ENCODE peak calls at places on chromosomes 1 and 21, in seven cellular contexts. One of them, this sample, is unnamed.

GRCh38 chr1:155073377-155074272 is 5.0 kb upstream of the EFNA3 start:
- DNase-seq in heart right ventricle: no peak
- DNase-seq in GM10248: no peak
- DNase-seq in MCF 10A: no peak
- DNase-seq in A549: no peak
- DNase-seq in fibroblast of the aortic adventitia: no peak
- DNase-seq in fibroblast of mammary gland: no peak
- DNase-seq in this sample: no peak

GRCh38 chr1:247679639-247680038 is at the start of gene OR13G1:
- DNase-seq in heart right ventricle: no peak
- DNase-seq in GM10248: no peak
- DNase-seq in MCF 10A: no peak
- DNase-seq in A549: no peak
- DNase-seq in fibroblast of the aortic adventitia: no peak
- DNase-seq in fibroblast of mammary gland: no peak
- DNase-seq in this sample: no peak

GRCh38 chr1:225343618-225344017 is 84.2 kb downstream of the LBR start:
- DNase-seq in heart right ventricle: no peak
- DNase-seq in GM10248: no peak
- DNase-seq in MCF 10A: peak; percentile 54
- DNase-seq in A549: peak; percentile 33
- DNase-seq in fibroblast of the aortic adventitia: peak; percentile 4
- DNase-seq in fibroblast of mammary gland: peak; percentile 39
- DNase-seq in this sample: peak; percentile 19

GRCh38 chr1:99589186-99589636 is 56.7 kb upstream of the PALMD start:
- DNase-seq in heart right ventricle: no peak
- DNase-seq in GM10248: no peak
- DNase-seq in MCF 10A: no peak
- DNase-seq in A549: peak; percentile 5
- DNase-seq in fibroblast of the aortic adventitia: no peak
- DNase-seq in fibroblast of mammary gland: no peak
- DNase-seq in this sample: no peak

GRCh38 chr1:202144510-202145324 is at the start of gene ARL8A:
- DNase-seq in heart right ventricle: peak; percentile 72
- DNase-seq in GM10248: peak; percentile 87
- DNase-seq in MCF 10A: peak; percentile 72
- DNase-seq in A549: peak; percentile 36
- DNase-seq in fibroblast of the aortic adventitia: no peak
- DNase-seq in fibroblast of mammary gland: no peak
- DNase-seq in this sample: peak; percentile 25

GRCh38 chr1:202007279-202007678 is 3.1 kb upstream of the ELF3 start:
- DNase-seq in heart right ventricle: no peak
- DNase-seq in GM10248: no peak
- DNase-seq in MCF 10A: no peak
- DNase-seq in A549: no peak
- DNase-seq in fibroblast of the aortic adventitia: no peak
- DNase-seq in fibroblast of mammary gland: no peak
- DNase-seq in this sample: no peak

GRCh38 chr1:155277070-155277895 is at the start of gene HCN3:
- DNase-seq in heart right ventricle: peak; percentile 98
- DNase-seq in GM10248: peak; percentile 98
- DNase-seq in MCF 10A: peak; percentile 98
- DNase-seq in A549: peak; percentile 97
- DNase-seq in fibroblast of the aortic adventitia: peak; percentile 95
- DNase-seq in fibroblast of mammary gland: peak; percentile 94
- DNase-seq in this sample: peak; percentile 93

GRCh38 chr1:20449736-20450311 is 36.2 kb downstream of the CAMK2N1 start:
- DNase-seq in heart right ventricle: no peak
- DNase-seq in GM10248: no peak
- DNase-seq in MCF 10A: no peak
- DNase-seq in A549: peak; percentile 34
- DNase-seq in fibroblast of the aortic adventitia: peak; percentile 78
- DNase-seq in fibroblast of mammary gland: peak; percentile 97
- DNase-seq in this sample: no peak

GRCh38 chr1:44108241-44108640 is 10.4 kb upstream of the KLF17 start:
- DNase-seq in heart right ventricle: no peak
- DNase-seq in GM10248: no peak
- DNase-seq in MCF 10A: peak; percentile 9
- DNase-seq in A549: no peak
- DNase-seq in fibroblast of the aortic adventitia: peak; percentile 51
- DNase-seq in fibroblast of mammary gland: peak; percentile 83
- DNase-seq in this sample: peak; percentile 51

GRCh38 chr1:233242827-233243483 is 52.6 kb downstream of the PCNX2 start:
- DNase-seq in heart right ventricle: no peak
- DNase-seq in GM10248: no peak
- DNase-seq in MCF 10A: no peak
- DNase-seq in A549: no peak
- DNase-seq in fibroblast of the aortic adventitia: no peak
- DNase-seq in fibroblast of mammary gland: no peak
- DNase-seq in this sample: no peak

GRCh38 chr1:77624102-77624501 is 58.4 kb downstream of the ZZZ3 start:
- DNase-seq in heart right ventricle: no peak
- DNase-seq in GM10248: no peak
- DNase-seq in MCF 10A: no peak
- DNase-seq in A549: no peak
- DNase-seq in fibroblast of the aortic adventitia: no peak
- DNase-seq in fibroblast of mammary gland: no peak
- DNase-seq in this sample: no peak

GRCh38 chr1:117658676-117659075 is 52.8 kb downstream of the TENT5C start:
- DNase-seq in heart right ventricle: no peak
- DNase-seq in GM10248: no peak
- DNase-seq in MCF 10A: no peak
- DNase-seq in A549: no peak
- DNase-seq in fibroblast of the aortic adventitia: no peak
- DNase-seq in fibroblast of mammary gland: no peak
- DNase-seq in this sample: no peak

GRCh38 chr1:154501423-154502065 is 475 bp upstream of the TDRD10 start:
- DNase-seq in heart right ventricle: peak; percentile 36
- DNase-seq in GM10248: peak; percentile 40
- DNase-seq in MCF 10A: no peak
- DNase-seq in A549: no peak
- DNase-seq in fibroblast of the aortic adventitia: no peak
- DNase-seq in fibroblast of mammary gland: no peak
- DNase-seq in this sample: no peak

GRCh38 chr1:197910120-197911110 is 6.8 kb upstream of the LHX9 start:
- DNase-seq in heart right ventricle: no peak
- DNase-seq in GM10248: no peak
- DNase-seq in MCF 10A: no peak
- DNase-seq in A549: no peak
- DNase-seq in fibroblast of the aortic adventitia: peak; percentile 16
- DNase-seq in fibroblast of mammary gland: no peak
- DNase-seq in this sample: no peak

GRCh38 chr1:186323865-186324264 is 51.2 kb downstream of the TPR start:
- DNase-seq in heart right ventricle: no peak
- DNase-seq in GM10248: no peak
- DNase-seq in MCF 10A: no peak
- DNase-seq in A549: no peak
- DNase-seq in fibroblast of the aortic adventitia: no peak
- DNase-seq in fibroblast of mammary gland: no peak
- DNase-seq in this sample: no peak

GRCh38 chr21:42526379-42526727 is 12.7 kb downstream of the SLC37A1 start:
- DNase-seq in heart right ventricle: no peak
- DNase-seq in GM10248: no peak
- DNase-seq in MCF 10A: no peak
- DNase-seq in A549: no peak
- DNase-seq in fibroblast of the aortic adventitia: no peak
- DNase-seq in fibroblast of mammary gland: no peak
- DNase-seq in this sample: no peak

GRCh38 chr1:206705187-206705586 is 20.5 kb downstream of the MAPKAPK2 start:
- DNase-seq in heart right ventricle: no peak
- DNase-seq in GM10248: no peak
- DNase-seq in MCF 10A: no peak
- DNase-seq in A549: no peak
- DNase-seq in fibroblast of the aortic adventitia: peak; percentile 81
- DNase-seq in fibroblast of mammary gland: peak; percentile 90
- DNase-seq in this sample: peak; percentile 75

GRCh38 chr1:33271666-33272505 is 15.6 kb downstream of the ZNF362 start:
- DNase-seq in heart right ventricle: no peak
- DNase-seq in GM10248: no peak
- DNase-seq in MCF 10A: no peak
- DNase-seq in A549: no peak
- DNase-seq in fibroblast of the aortic adventitia: no peak
- DNase-seq in fibroblast of mammary gland: no peak
- DNase-seq in this sample: no peak

GRCh38 chr1:21259316-21260076 is 30.8 kb downstream of the ECE1 start:
- DNase-seq in heart right ventricle: no peak
- DNase-seq in GM10248: no peak
- DNase-seq in MCF 10A: no peak
- DNase-seq in A549: no peak
- DNase-seq in fibroblast of the aortic adventitia: no peak
- DNase-seq in fibroblast of mammary gland: no peak
- DNase-seq in this sample: no peak

GRCh38 chr1:39922139-39922757 is 20.5 kb upstream of the MYCL start:
- DNase-seq in heart right ventricle: no peak
- DNase-seq in GM10248: no peak
- DNase-seq in MCF 10A: no peak
- DNase-seq in A549: no peak
- DNase-seq in fibroblast of the aortic adventitia: no peak
- DNase-seq in fibroblast of mammary gland: no peak
- DNase-seq in this sample: no peak

GRCh38 chr21:43585924-43586411 is 73.3 kb downstream of the HSF2BP start:
- DNase-seq in heart right ventricle: peak; percentile 53
- DNase-seq in GM10248: no peak
- DNase-seq in MCF 10A: peak; percentile 100
- DNase-seq in A549: peak; percentile 98
- DNase-seq in fibroblast of the aortic adventitia: peak; percentile 100
- DNase-seq in fibroblast of mammary gland: peak; percentile 99
- DNase-seq in this sample: peak; percentile 99

GRCh38 chr1:60173006-60173405 is 99.4 kb upstream of the C1orf87 start:
- DNase-seq in heart right ventricle: no peak
- DNase-seq in GM10248: no peak
- DNase-seq in MCF 10A: no peak
- DNase-seq in A549: no peak
- DNase-seq in fibroblast of the aortic adventitia: no peak
- DNase-seq in fibroblast of mammary gland: no peak
- DNase-seq in this sample: no peak

GRCh38 chr1:60169206-60169605 is 95.6 kb upstream of the C1orf87 start:
- DNase-seq in heart right ventricle: no peak
- DNase-seq in GM10248: no peak
- DNase-seq in MCF 10A: no peak
- DNase-seq in A549: no peak
- DNase-seq in fibroblast of the aortic adventitia: peak; percentile 56
- DNase-seq in fibroblast of mammary gland: peak; percentile 59
- DNase-seq in this sample: peak; percentile 60

GRCh38 chr1:60173729-60174128 is 100.2 kb upstream of the C1orf87 start:
- DNase-seq in heart right ventricle: no peak
- DNase-seq in GM10248: no peak
- DNase-seq in MCF 10A: no peak
- DNase-seq in A549: no peak
- DNase-seq in fibroblast of the aortic adventitia: no peak
- DNase-seq in fibroblast of mammary gland: no peak
- DNase-seq in this sample: no peak

GRCh38 chr1:60171793-60172192 is 98.2 kb upstream of the C1orf87 start:
- DNase-seq in heart right ventricle: no peak
- DNase-seq in GM10248: no peak
- DNase-seq in MCF 10A: no peak
- DNase-seq in A549: no peak
- DNase-seq in fibroblast of the aortic adventitia: peak; percentile 49
- DNase-seq in fibroblast of mammary gland: peak; percentile 85
- DNase-seq in this sample: peak; percentile 84

GRCh38 chr1:60170709-60171108 is 97.1 kb upstream of the C1orf87 start:
- DNase-seq in heart right ventricle: no peak
- DNase-seq in GM10248: no peak
- DNase-seq in MCF 10A: no peak
- DNase-seq in A549: no peak
- DNase-seq in fibroblast of the aortic adventitia: no peak
- DNase-seq in fibroblast of mammary gland: peak; percentile 14
- DNase-seq in this sample: no peak
- TF ChIP-seq CTCF in heart right ventricle: no peak
- TF ChIP-seq CTCF in GM10248: no peak
- TF ChIP-seq CTCF in MCF 10A: no peak
- TF ChIP-seq CTCF in A549: no peak
- TF ChIP-seq CTCF in fibroblast of the aortic adventitia: peak; percentile 26
- TF ChIP-seq CTCF in fibroblast of mammary gland: peak; percentile 25
- TF ChIP-seq CTCF in this sample: no peak

GRCh38 chr1:66343569-66344325 is 190.2 kb upstream of the SGIP1 start:
- DNase-seq in heart right ventricle: no peak
- DNase-seq in GM10248: no peak
- DNase-seq in MCF 10A: peak; percentile 46
- DNase-seq in A549: no peak
- DNase-seq in fibroblast of the aortic adventitia: no peak
- DNase-seq in fibroblast of mammary gland: peak; percentile 54
- DNase-seq in this sample: no peak
- TF ChIP-seq CTCF in heart right ventricle: no peak
- TF ChIP-seq CTCF in GM10248: no peak
- TF ChIP-seq CTCF in MCF 10A: no peak
- TF ChIP-seq CTCF in A549: no peak
- TF ChIP-seq CTCF in fibroblast of the aortic adventitia: no peak
- TF ChIP-seq CTCF in fibroblast of mammary gland: no peak
- TF ChIP-seq CTCF in this sample: peak; percentile 10

DNA sequence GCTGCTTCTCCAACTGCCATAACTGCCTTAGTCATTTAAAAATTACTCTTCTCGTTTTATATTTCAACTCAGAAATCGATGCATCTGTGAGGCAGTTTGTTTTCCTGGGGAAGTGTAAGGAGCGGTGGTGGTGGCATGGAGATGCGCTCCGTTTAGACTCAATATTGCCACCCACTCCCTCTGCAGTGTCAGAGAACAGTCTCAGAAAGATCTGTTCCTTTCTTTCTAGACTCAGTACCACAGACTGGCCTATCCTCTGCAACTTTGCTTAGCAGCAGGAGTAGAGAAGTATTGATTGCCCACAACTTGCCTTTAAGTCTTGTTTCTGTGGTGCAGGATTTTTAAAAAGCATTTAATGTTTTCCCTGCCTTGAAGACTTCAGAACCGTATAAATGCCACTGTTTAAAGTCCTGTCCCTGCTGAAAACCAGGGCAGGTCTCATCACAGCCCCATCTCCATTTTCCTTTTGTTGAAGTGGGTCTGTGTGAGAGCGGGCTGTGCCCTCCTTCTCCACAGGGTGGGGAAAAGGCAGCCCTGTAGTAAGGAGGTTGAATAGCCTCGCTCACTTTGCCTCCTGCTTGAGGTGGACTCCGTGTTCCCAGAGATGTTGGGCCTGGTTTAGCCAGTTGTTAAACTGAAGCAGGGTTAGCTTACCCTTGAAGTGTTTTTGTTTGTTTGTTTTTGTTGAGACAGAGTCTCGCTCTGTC is 105.2 kb downstream of the NFIA start:
- DNase-seq in heart right ventricle: no peak
- DNase-seq in GM10248: no peak
- DNase-seq in MCF 10A: no peak
- DNase-seq in A549: no peak
- DNase-seq in fibroblast of the aortic adventitia: no peak
- DNase-seq in fibroblast of mammary gland: no peak
- DNase-seq in this sample: no peak
- TF ChIP-seq CTCF in heart right ventricle: no peak
- TF ChIP-seq CTCF in GM10248: no peak
- TF ChIP-seq CTCF in MCF 10A: no peak
- TF ChIP-seq CTCF in A549: no peak
- TF ChIP-seq CTCF in fibroblast of the aortic adventitia: no peak
- TF ChIP-seq CTCF in fibroblast of mammary gland: no peak
- TF ChIP-seq CTCF in this sample: no peak

DNA sequence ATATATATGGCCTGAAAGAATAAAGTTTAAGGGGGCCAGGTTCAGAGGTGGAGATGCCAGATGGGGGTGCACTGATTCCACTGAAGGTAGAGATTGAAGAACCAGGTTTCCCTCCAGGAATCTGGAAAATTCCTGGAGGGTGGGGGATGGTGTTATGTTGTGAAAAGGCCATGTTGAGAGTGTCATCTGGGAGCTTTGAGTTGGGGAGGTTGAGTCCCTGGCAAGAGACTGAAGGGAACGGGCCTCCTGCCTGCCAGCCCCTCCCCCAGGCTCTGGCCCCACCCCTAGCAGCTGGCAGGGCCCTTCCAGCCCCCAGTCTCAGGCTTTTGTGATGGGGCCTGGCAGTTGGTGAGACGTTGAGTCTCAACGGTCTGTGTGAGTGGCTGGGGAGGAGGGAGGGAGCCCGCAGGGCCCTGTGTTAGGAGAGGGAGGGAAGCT is 4.1 kb downstream of the PTPRU start:
- DNase-seq in heart right ventricle: no peak
- DNase-seq in GM10248: no peak
- DNase-seq in MCF 10A: no peak
- DNase-seq in A549: no peak
- DNase-seq in fibroblast of the aortic adventitia: peak; percentile 31
- DNase-seq in fibroblast of mammary gland: no peak
- DNase-seq in this sample: no peak
- TF ChIP-seq CTCF in heart right ventricle: peak; percentile 12
- TF ChIP-seq CTCF in GM10248: no peak
- TF ChIP-seq CTCF in MCF 10A: no peak
- TF ChIP-seq CTCF in A549: no peak
- TF ChIP-seq CTCF in fibroblast of the aortic adventitia: peak; percentile 20
- TF ChIP-seq CTCF in fibroblast of mammary gland: no peak
- TF ChIP-seq CTCF in this sample: peak; percentile 33